ENCODE peak calls at places on chromosome 5, in nine cellular contexts. I, S, Z, O, G, L, M, W and B are unnamed samples.

GRCh38 chr5:115509547-115509946 is 35.0 kb downstream of the FEM1C start:
- DNase-seq in I (no peak), S (no peak), Z (no peak), O (no peak), G (no peak), L (no peak), M (no peak), W (no peak), B (no peak)

GRCh38 chr5:35114698-35115097 is 66.9 kb upstream of the AGXT2 start:
- DNase-seq in I (no peak), S (no peak), Z (no peak), O (no peak), G (no peak), L (no peak), M (no peak), W (no peak), B (no peak)

GRCh38 chr5:14413331-14413750 is 168.3 kb upstream of the OTULINL start:
- DNase-seq in I (no peak), S (no peak), Z (no peak), O (no peak), G (no peak), L (no peak), M (no peak), W (no peak), B (no peak)

GRCh38 chr5:114450516-114450909 is 88.6 kb downstream of the KCNN2 start:
- DNase-seq in I (no peak), S (no peak), Z (peak; percentile 12), O (no peak), G (no peak), L (peak; percentile 9), M (no peak), W (no peak), B (no peak)

GRCh38 chr5:151912360-151912759 is 12.3 kb downstream of the GLRA1 start:
- DNase-seq in I (no peak), S (no peak), Z (no peak), O (no peak), G (no peak), L (no peak), M (no peak), W (no peak), B (no peak)

GRCh38 chr5:124924729-124925128 is 178.3 kb upstream of the ZNF608 start:
- DNase-seq in I (no peak), S (no peak), Z (no peak), O (no peak), G (no peak), L (no peak), M (no peak), W (no peak), B (no peak)

GRCh38 chr5:156922207-156922792 is 40.7 kb downstream of the TIMD4 start:
- DNase-seq in I (no peak), S (no peak), Z (no peak), O (no peak), G (no peak), L (no peak), M (no peak), W (no peak), B (no peak)

GRCh38 chr5:92559743-92560142 is 1021.3 kb downstream of the NR2F1-AS1 start:
- DNase-seq in I (no peak), S (no peak), Z (no peak), O (no peak), G (peak; percentile 12), L (no peak), M (no peak), W (no peak), B (no peak)

GRCh38 chr5:45639038-45639437 is 57.1 kb downstream of the HCN1 start:
- DNase-seq in I (no peak), S (no peak), Z (no peak), O (no peak), G (peak; percentile 22), L (no peak), M (no peak), W (no peak), B (no peak)
- TF ChIP-seq CTCF in I (no peak), S (no peak), Z (no peak), O (no peak), G (peak; percentile 73), L (peak; percentile 48), M (peak; percentile 61), W (no peak), B (no peak)

GRCh38 chr5:37774912-37775483 is 64.8 kb downstream of the GDNF start:
- DNase-seq in I (no peak), S (no peak), Z (peak; percentile 19), O (no peak), G (no peak), L (peak; percentile 24), M (no peak), W (no peak), B (no peak)
- TF ChIP-seq CTCF in I (no peak), S (no peak), Z (peak; percentile 38), O (no peak), G (peak; percentile 53), L (peak; percentile 67), M (peak; percentile 79), W (peak; percentile 65), B (peak; percentile 57)

GRCh38 chr5:153153086-153153485 is 337.4 kb upstream of the GRIA1 start:
- DNase-seq in I (no peak), S (no peak), Z (no peak), O (no peak), G (no peak), L (no peak), M (no peak), W (peak; percentile 17), B (no peak)

GRCh38 chr5:153148624-153148976 is 341.9 kb upstream of the GRIA1 start:
- DNase-seq in I (no peak), S (no peak), Z (no peak), O (no peak), G (no peak), L (no peak), M (no peak), W (no peak), B (no peak)

GRCh38 chr5:153151558-153151957 is 338.9 kb upstream of the GRIA1 start:
- DNase-seq in I (no peak), S (no peak), Z (no peak), O (no peak), G (no peak), L (no peak), M (no peak), W (no peak), B (no peak)

GRCh38 chr5:153147891-153148623 is 342.4 kb upstream of the GRIA1 start:
- DNase-seq in I (no peak), S (no peak), Z (peak; percentile 15), O (no peak), G (peak; percentile 63), L (peak; percentile 82), M (no peak), W (peak; percentile 27), B (no peak)
- TF ChIP-seq CTCF in I (no peak), S (peak; percentile 58), Z (peak; percentile 54), O (no peak), G (peak; percentile 82), L (peak; percentile 90), M (peak; percentile 67), W (peak; percentile 70), B (peak; percentile 61)

DNA sequence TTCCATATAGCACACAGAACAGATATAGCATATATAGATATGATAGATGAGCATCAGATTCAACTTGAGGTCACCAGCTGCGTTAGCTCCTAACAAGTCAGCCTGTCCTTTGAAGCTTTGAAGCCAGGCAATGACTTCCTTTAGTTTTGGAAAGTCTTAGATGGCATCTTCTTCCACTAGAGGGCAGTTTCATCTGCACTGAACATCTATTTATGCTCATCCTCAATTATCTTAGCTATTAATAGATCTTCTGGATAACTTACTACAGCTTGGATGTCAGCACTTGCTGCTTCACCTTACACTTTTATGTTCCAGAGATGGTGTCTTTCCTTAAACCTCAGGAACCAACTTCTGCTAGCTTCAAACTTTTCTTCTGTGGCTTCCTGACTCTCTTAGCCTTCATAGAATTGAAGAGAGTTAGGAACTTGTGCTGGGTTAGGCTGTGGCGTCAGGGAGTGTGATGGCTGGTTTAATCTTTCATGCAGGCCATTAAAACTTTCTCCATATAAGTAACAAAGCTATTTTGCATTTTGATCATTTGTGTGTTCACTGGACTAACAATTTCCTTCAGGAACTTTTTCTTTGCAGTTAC is 1401.4 kb downstream of the EFNA5 start:
- DNase-seq in I (no peak), S (no peak), Z (no peak), O (no peak), G (peak; percentile 14), L (peak; percentile 11), M (no peak), W (peak; percentile 10), B (no peak)
- TF ChIP-seq CTCF in I (no peak), S (no peak), Z (no peak), O (peak; percentile 19), G (peak; percentile 68), L (peak; percentile 62), M (peak; percentile 86), W (peak; percentile 62), B (peak; percentile 68)